ENCODE peak calls at places on chromosome 21, in four cellular contexts. One of them, this sample, is unnamed.

GRCh38 chr21:29715089-29715488 is 224.7 kb downstream of the GRIK1 start:
- DNase-seq in GM12878: no peak
- DNase-seq in K562: no peak
- DNase-seq in HepG2: no peak
- DNase-seq in this sample: no peak

GRCh38 chr21:17783816-17784598 is 35.1 kb downstream of the C21orf91 start:
- DNase-seq in GM12878: peak; percentile 89
- DNase-seq in K562: no peak
- DNase-seq in HepG2: no peak
- DNase-seq in this sample: no peak

GRCh38 chr21:38859852-38860251 is 54.1 kb downstream of the ETS2 start:
- DNase-seq in GM12878: no peak
- DNase-seq in K562: no peak
- DNase-seq in HepG2: no peak
- DNase-seq in this sample: no peak

GRCh38 chr21:18877932-18878331 is 474.3 kb upstream of the TMPRSS15 start:
- DNase-seq in GM12878: no peak
- DNase-seq in K562: no peak
- DNase-seq in HepG2: no peak
- DNase-seq in this sample: no peak

GRCh38 chr21:17436626-17437111 is 76.2 kb upstream of the CXADR start:
- DNase-seq in GM12878: no peak
- DNase-seq in K562: no peak
- DNase-seq in HepG2: peak; percentile 68
- DNase-seq in this sample: no peak

GRCh38 chr21:41758550-41758949 is 8.3 kb downstream of the RIPK4 start:
- DNase-seq in GM12878: no peak
- DNase-seq in K562: no peak
- DNase-seq in HepG2: no peak
- DNase-seq in this sample: no peak

GRCh38 chr21:39073717-39074116 is 109.5 kb downstream of the PSMG1 start:
- DNase-seq in GM12878: no peak
- DNase-seq in K562: no peak
- DNase-seq in HepG2: no peak
- DNase-seq in this sample: no peak

GRCh38 chr21:20040768-20041167 is 957.4 kb upstream of the NCAM2 start:
- DNase-seq in GM12878: no peak
- DNase-seq in K562: no peak
- DNase-seq in HepG2: no peak
- DNase-seq in this sample: no peak

GRCh38 chr21:16388911-16389515 is 659.2 kb downstream of the USP25 start:
- DNase-seq in GM12878: no peak
- DNase-seq in K562: no peak
- DNase-seq in HepG2: no peak
- DNase-seq in this sample: no peak

GRCh38 chr21:19458295-19458694 is 1054.7 kb upstream of the TMPRSS15 start:
- DNase-seq in GM12878: no peak
- DNase-seq in K562: no peak
- DNase-seq in HepG2: no peak
- DNase-seq in this sample: no peak

GRCh38 chr21:40567511-40567910 is 279.4 kb downstream of the DSCAM start:
- DNase-seq in GM12878: no peak
- DNase-seq in K562: no peak
- DNase-seq in HepG2: no peak
- DNase-seq in this sample: no peak

GRCh38 chr21:41139275-41139674 is 28.7 kb upstream of the BACE2 start:
- DNase-seq in GM12878: no peak
- DNase-seq in K562: no peak
- DNase-seq in HepG2: no peak
- DNase-seq in this sample: no peak

GRCh38 chr21:39537571-39537970 is 75.2 kb upstream of the B3GALT5 start:
- DNase-seq in GM12878: no peak
- DNase-seq in K562: no peak
- DNase-seq in HepG2: no peak
- DNase-seq in this sample: peak; percentile 74

GRCh38 chr21:24110846-24111245 is 1496.4 kb downstream of the MRPL39 start:
- DNase-seq in GM12878: no peak
- DNase-seq in K562: no peak
- DNase-seq in HepG2: no peak
- DNase-seq in this sample: no peak

GRCh38 chr21:18451679-18452078 is 48.1 kb upstream of the TMPRSS15 start:
- DNase-seq in GM12878: no peak
- DNase-seq in K562: no peak
- DNase-seq in HepG2: no peak
- DNase-seq in this sample: no peak

GRCh38 chr21:28294046-28294445 is 698.6 kb downstream of the LTN1 start:
- DNase-seq in GM12878: no peak
- DNase-seq in K562: no peak
- DNase-seq in HepG2: no peak
- DNase-seq in this sample: no peak

GRCh38 chr21:42086969-42087368 is 15.9 kb downstream of the UMODL1 start:
- DNase-seq in GM12878: no peak
- DNase-seq in K562: no peak
- DNase-seq in HepG2: no peak
- DNase-seq in this sample: no peak

GRCh38 chr21:42433946-42434551 is 30.3 kb downstream of the UBASH3A start:
- DNase-seq in GM12878: no peak
- DNase-seq in K562: peak; percentile 94
- DNase-seq in HepG2: no peak
- DNase-seq in this sample: no peak

GRCh38 chr21:42523941-42524340 is 10.3 kb downstream of the SLC37A1 start:
- DNase-seq in GM12878: no peak
- DNase-seq in K562: no peak
- DNase-seq in HepG2: no peak
- DNase-seq in this sample: no peak

GRCh38 chr21:32135401-32136363 is 143.2 kb downstream of the MIS18A start:
- DNase-seq in GM12878: peak; percentile 61
- DNase-seq in K562: no peak
- DNase-seq in HepG2: no peak
- DNase-seq in this sample: peak; percentile 31

GRCh38 chr21:42640486-42640885 is 12.9 kb upstream of the PDE9A start:
- DNase-seq in GM12878: no peak
- DNase-seq in K562: no peak
- DNase-seq in HepG2: no peak
- DNase-seq in this sample: no peak

GRCh38 chr21:28337319-28337718 is 655.4 kb downstream of the LTN1 start:
- DNase-seq in GM12878: no peak
- DNase-seq in K562: no peak
- DNase-seq in HepG2: peak; percentile 37
- DNase-seq in this sample: no peak

GRCh38 chr21:23660560-23660959 is 1946.7 kb downstream of the MRPL39 start:
- DNase-seq in GM12878: no peak
- DNase-seq in K562: no peak
- DNase-seq in HepG2: no peak
- DNase-seq in this sample: no peak

GRCh38 chr21:16420086-16420724 is 690.4 kb downstream of the USP25 start:
- DNase-seq in GM12878: no peak
- DNase-seq in K562: no peak
- DNase-seq in HepG2: peak; percentile 9
- DNase-seq in this sample: no peak

GRCh38 chr21:16124397-16125130 is 394.8 kb downstream of the USP25 start:
- DNase-seq in GM12878: no peak
- DNase-seq in K562: no peak
- DNase-seq in HepG2: no peak
- DNase-seq in this sample: no peak

GRCh38 chr21:41170442-41170841 is 2.5 kb downstream of the BACE2 start:
- DNase-seq in GM12878: no peak
- DNase-seq in K562: peak; percentile 58
- DNase-seq in HepG2: peak; percentile 29
- DNase-seq in this sample: peak; percentile 59

GRCh38 chr21:17989780-17990179 is 170.6 kb upstream of the C21orf91 start:
- DNase-seq in GM12878: no peak
- DNase-seq in K562: no peak
- DNase-seq in HepG2: no peak
- DNase-seq in this sample: no peak

GRCh38 chr21:23968722-23969647 is 1638.3 kb downstream of the MRPL39 start:
- DNase-seq in GM12878: peak; percentile 46
- DNase-seq in K562: peak; percentile 52
- DNase-seq in HepG2: no peak
- DNase-seq in this sample: peak; percentile 86

GRCh38 chr21:32412162-32412997 is at the start of gene EVA1C:
- DNase-seq in GM12878: no peak
- DNase-seq in K562: peak; percentile 30
- DNase-seq in HepG2: no peak
- DNase-seq in this sample: peak; percentile 79

GRCh38 chr21:15004721-15005370 is 60.0 kb downstream of the NRIP1 start:
- DNase-seq in GM12878: no peak
- DNase-seq in K562: no peak
- DNase-seq in HepG2: no peak
- DNase-seq in this sample: no peak

GRCh38 chr21:31558839-31559367 is 100.6 kb upstream of the SOD1 start:
- DNase-seq in GM12878: peak; percentile 54
- DNase-seq in K562: no peak
- DNase-seq in HepG2: no peak
- DNase-seq in this sample: peak; percentile 92

GRCh38 chr21:28235169-28235892 is 757.3 kb downstream of the LTN1 start:
- DNase-seq in GM12878: no peak
- DNase-seq in K562: no peak
- DNase-seq in HepG2: no peak
- DNase-seq in this sample: no peak

GRCh38 chr21:42443181-42443785 is 39.6 kb downstream of the UBASH3A start:
- DNase-seq in GM12878: no peak
- DNase-seq in K562: no peak
- DNase-seq in HepG2: no peak
- DNase-seq in this sample: no peak

GRCh38 chr21:28537371-28538079 is 455.2 kb downstream of the LTN1 start:
- DNase-seq in GM12878: no peak
- DNase-seq in K562: no peak
- DNase-seq in HepG2: no peak
- DNase-seq in this sample: no peak

GRCh38 chr21:42314616-42315295 is 453 bp downstream of the TFF3 start:
- DNase-seq in GM12878: no peak
- DNase-seq in K562: no peak
- DNase-seq in HepG2: peak; percentile 62
- DNase-seq in this sample: peak; percentile 33

GRCh38 chr21:42360317-42360716 is 6.0 kb downstream of the TFF1 start:
- DNase-seq in GM12878: no peak
- DNase-seq in K562: peak; percentile 55
- DNase-seq in HepG2: peak; percentile 24
- DNase-seq in this sample: no peak

GRCh38 chr21:15034126-15034848 is 30.5 kb downstream of the NRIP1 start:
- DNase-seq in GM12878: no peak
- DNase-seq in K562: no peak
- DNase-seq in HepG2: no peak
- DNase-seq in this sample: no peak

GRCh38 chr21:41119901-41120300 is 48.1 kb upstream of the BACE2 start:
- DNase-seq in GM12878: no peak
- DNase-seq in K562: no peak
- DNase-seq in HepG2: no peak
- DNase-seq in this sample: no peak

DNA sequence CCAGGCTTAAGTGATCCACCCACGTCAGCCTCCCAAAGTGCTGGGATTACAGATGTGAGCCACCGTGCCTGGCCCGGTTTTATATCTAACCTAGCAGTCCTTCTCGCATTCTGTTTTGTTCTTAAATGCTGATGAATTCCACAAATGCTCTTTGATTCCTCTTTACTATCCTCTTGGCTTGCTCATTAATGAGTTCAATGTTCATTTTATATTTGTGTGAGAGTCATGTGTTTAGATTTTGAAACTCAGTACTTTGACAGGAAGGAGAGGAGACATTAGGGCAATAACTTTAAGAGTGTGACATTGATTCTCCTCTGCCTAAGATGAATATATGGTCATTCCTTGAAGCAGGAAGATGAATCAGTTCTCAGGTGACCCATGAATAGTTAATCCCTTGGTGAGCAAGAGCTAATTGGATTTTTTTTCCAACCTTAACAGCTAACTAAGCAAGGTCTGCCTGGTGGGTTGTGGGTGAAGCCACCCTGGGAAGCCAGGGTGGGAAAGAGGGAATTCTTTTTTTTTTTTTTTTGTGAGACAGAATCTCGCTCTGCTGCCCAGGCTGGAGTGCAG is 84.2 kb downstream of the MRPS6 start:
- DNase-seq in GM12878: no peak
- DNase-seq in K562: no peak
- DNase-seq in HepG2: no peak
- DNase-seq in this sample: no peak
- TF ChIP-seq BRCA1 in GM12878: no peak
- TF ChIP-seq BRCA1 in K562: no peak
- TF ChIP-seq BRCA1 in HepG2: no peak
- TF ChIP-seq BRCA1 in this sample: no peak

GRCh38 chr21:45999581-46000181 is 18.1 kb downstream of the COL6A1 start:
- DNase-seq in GM12878: no peak
- DNase-seq in K562: no peak
- DNase-seq in HepG2: no peak
- DNase-seq in this sample: no peak
- H3K36me3 ChIP-seq in GM12878: no peaks in the 10 kb centered on the region
- H3K36me3 ChIP-seq in K562: no peaks in the 10 kb centered on the region
- H3K36me3 ChIP-seq in HepG2: no peaks in the 10 kb centered on the region
- H3K36me3 ChIP-seq in this sample: peaks cover 3% of the 10 kb centered on the region

GRCh38 chr21:25927195-25927880 is 192.6 kb downstream of the GABPA start:
- DNase-seq in GM12878: no peak
- DNase-seq in K562: no peak
- DNase-seq in HepG2: no peak
- DNase-seq in this sample: no peak
- H3K27ac ChIP-seq in GM12878: no peak overlapping the region
- H3K27ac ChIP-seq in K562: no peak overlapping the region
- H3K27ac ChIP-seq in HepG2: no peak overlapping the region
- H3K27ac ChIP-seq in this sample: no peak overlapping the region

GRCh38 chr21:37758997-37759396 is 157.3 kb downstream of the KCNJ6 start:
- DNase-seq in GM12878: no peak
- DNase-seq in K562: peak; percentile 50
- DNase-seq in HepG2: peak; percentile 3
- DNase-seq in this sample: peak; percentile 38
- TF ChIP-seq BRCA1 in GM12878: no peak
- TF ChIP-seq BRCA1 in K562: no peak
- TF ChIP-seq BRCA1 in HepG2: no peak
- TF ChIP-seq BRCA1 in this sample: no peak

DNA sequence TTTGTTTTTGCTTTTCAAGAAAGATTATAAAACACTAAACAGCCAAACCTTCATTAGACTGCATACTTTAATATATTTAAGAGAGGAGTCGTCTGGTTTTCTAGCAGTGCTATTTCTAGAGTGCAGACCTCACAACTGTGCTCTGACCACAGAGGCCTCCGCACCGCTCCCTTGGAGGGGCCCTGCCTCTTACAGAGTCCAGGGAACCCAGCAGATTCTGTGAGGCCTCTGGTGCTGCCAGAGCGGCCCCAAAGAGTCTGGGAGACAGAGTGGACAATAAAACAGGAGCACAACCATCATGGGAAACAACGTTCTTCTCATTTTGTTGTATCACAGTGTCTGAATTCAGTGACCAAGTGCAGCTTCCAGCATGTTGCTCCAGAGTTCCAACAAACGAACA is 5.8 kb downstream of the ATP5PO start:
- DNase-seq in GM12878: no peak
- DNase-seq in K562: no peak
- DNase-seq in HepG2: no peak
- DNase-seq in this sample: no peak
- H3K36me3 ChIP-seq in GM12878: peaks cover 25% of the 10 kb centered on the region
- H3K36me3 ChIP-seq in K562: peaks cover 98% of the 10 kb centered on the region
- H3K36me3 ChIP-seq in HepG2: peaks cover 18% of the 10 kb centered on the region
- H3K36me3 ChIP-seq in this sample: peaks cover 28% of the 10 kb centered on the region